ENCODE peak calls at places on chromosomes 4 and X, in eight cellular contexts. Z is endothelial cell of umbilical vein, F is prostate gland, E is thoracic aorta, P is dorsolateral prefrontal cortex, U is left lung, J is fibroblast of lung, N is neural progenitor cell. X is an unnamed sample.

GRCh38 chr4:138891610-138892009 is 124.0 kb upstream of the NOCT start:
- DNase-seq in Z (peak; percentile 36), F (no peak), U (no peak), P (no peak), E (no peak), J (no peak), N (no peak), X (no peak)

GRCh38 chr4:100981447-100982204 is 365.7 kb downstream of the PPP3CA start:
- DNase-seq in E (no peak), J (peak; percentile 58), F (no peak), Z (no peak), U (no peak), P (no peak), N (no peak), X (peak; percentile 22)

GRCh38 chrX:37746268-37746931 is 33.5 kb upstream of the CYBB start:
- DNase-seq in U (no peak), E (no peak), P (no peak), J (no peak), Z (no peak), N (no peak), F (no peak), X (no peak)

GRCh38 chrX:155216940-155217450 is 735 bp downstream of the VBP1 start:
- DNase-seq in P (no peak), Z (peak; percentile 66), E (no peak), J (no peak), U (no peak), F (no peak), N (peak; percentile 19), X (no peak)

GRCh38 chr4:43411226-43411625 is 518.7 kb downstream of the GRXCR1 start:
- DNase-seq in E (no peak), Z (no peak), J (peak; percentile 87), U (no peak), P (no peak), F (no peak), N (no peak), X (no peak)

GRCh38 chr4:139511320-139511719 is 44.7 kb downstream of the SETD7 start:
- DNase-seq in J (no peak), F (no peak), N (no peak), Z (no peak), P (peak; percentile 54), E (no peak), U (no peak), X (no peak)

GRCh38 chrX:39955621-39956020 is 142.1 kb downstream of the BCOR start:
- DNase-seq in Z (no peak), N (peak; percentile 23), E (no peak), P (no peak), J (no peak), U (no peak), F (no peak), X (no peak)

GRCh38 chrX:46576458-46576857 is 2.9 kb downstream of the CHST7 start:
- DNase-seq in Z (peak; percentile 29), F (no peak), E (no peak), P (no peak), J (peak; percentile 29), U (no peak), N (no peak), X (no peak)

GRCh38 chrX:12894074-12894691 is 12.2 kb upstream of the TLR8 start:
- DNase-seq in N (peak; percentile 26), P (peak; percentile 31), Z (peak; percentile 38), E (no peak), J (peak; percentile 38), F (peak; percentile 12), U (no peak), X (no peak)

GRCh38 chrX:9285342-9285771 is 179.5 kb upstream of the TBL1X start:
- DNase-seq in P (no peak), N (no peak), Z (peak; percentile 62), F (no peak), U (no peak), J (no peak), E (no peak), X (no peak)

GRCh38 chrX:9656277-9656676 is 109.4 kb downstream of the GPR143 start:
- DNase-seq in E (no peak), P (no peak), U (no peak), Z (no peak), J (peak; percentile 16), N (no peak), F (no peak), X (no peak)

GRCh38 chrX:25600776-25601175 is 537.4 kb upstream of the MAGEB18 start:
- DNase-seq in Z (no peak), J (peak; percentile 39), E (no peak), N (no peak), P (no peak), F (no peak), U (no peak), X (no peak)

GRCh38 chr4:112144546-112145325 is 518 bp upstream of the FAM241A start:
- DNase-seq in U (no peak), E (no peak), P (no peak), N (no peak), F (peak; percentile 4), J (no peak), Z (no peak), X (no peak)

GRCh38 chr4:112147697-112148096 is 2.4 kb downstream of the FAM241A start:
- DNase-seq in P (no peak), N (no peak), E (no peak), F (no peak), U (no peak), J (no peak), Z (peak; percentile 67), X (no peak)

GRCh38 chr4:112145326-112145819 is at the start of gene FAM241A:
- DNase-seq in N (peak; percentile 93), Z (peak; percentile 81), U (peak; percentile 85), F (peak; percentile 84), E (peak; percentile 51), P (peak; percentile 81), J (peak; percentile 81), X (peak; percentile 92)

GRCh38 chr4:112142152-112142551 is 3.1 kb upstream of the FAM241A start:
- DNase-seq in E (no peak), P (no peak), Z (peak; percentile 55), F (no peak), U (no peak), N (no peak), J (no peak), X (no peak)

DNA sequence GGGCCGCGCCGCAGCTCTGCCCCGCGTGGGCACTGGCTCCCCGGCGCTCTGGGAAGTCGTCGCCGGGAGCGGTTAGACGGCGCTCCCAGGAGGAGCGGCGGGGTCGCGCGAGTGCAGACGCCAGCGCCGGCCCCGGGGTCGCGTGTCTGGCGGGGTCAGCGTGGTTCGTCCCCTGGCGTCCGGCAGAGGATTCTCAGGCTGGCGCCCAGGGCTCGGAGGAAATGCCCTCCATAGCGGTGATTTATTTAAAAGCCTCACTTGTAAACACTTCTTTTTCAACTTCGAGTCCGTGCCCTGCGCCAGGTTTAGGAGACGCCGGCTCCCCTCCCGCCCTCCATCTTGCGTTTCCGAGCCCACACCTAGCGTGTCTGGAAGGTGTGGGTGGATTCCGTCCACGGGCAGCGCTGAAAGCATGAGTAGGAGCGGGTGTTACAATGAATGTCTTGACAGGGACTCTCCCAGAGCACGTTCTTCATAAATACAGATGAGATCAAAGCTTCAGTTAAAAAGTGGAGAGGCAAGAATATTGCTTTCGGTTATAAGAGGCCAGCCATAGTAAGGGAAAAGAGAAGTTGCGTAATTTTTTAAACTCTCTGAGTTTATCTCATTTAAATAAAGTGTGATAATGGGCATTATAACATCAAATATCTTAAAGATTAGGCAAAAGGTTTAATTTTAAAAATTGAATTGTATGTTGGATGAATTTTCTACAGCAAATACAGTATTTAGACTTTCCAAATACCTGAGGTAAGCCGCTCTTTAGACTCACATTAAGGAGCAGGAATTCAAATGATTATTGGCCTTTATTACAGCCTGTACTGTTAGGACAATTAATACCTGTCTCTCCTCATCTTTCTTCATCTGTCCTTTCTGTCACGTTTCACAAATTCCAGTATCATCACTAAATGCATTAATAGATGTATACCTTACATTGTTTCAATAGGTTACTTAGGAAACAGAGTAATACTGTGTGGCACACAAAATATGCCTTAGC is 863 bp downstream of the FAM241A start:
- DNase-seq in Z (peak; percentile 70), P (peak; percentile 32), E (no peak), J (peak; percentile 47), F (peak; percentile 42), U (peak; percentile 53), N (peak; percentile 77), X (peak; percentile 59)
- H3K27ac ChIP-seq in Z (peak overlapping the region; percentile 77), P (peak overlapping the region; percentile 69), E (peak overlapping the region; percentile 83), J (peak overlapping the region; percentile 63), F (peak overlapping the region; percentile 91), U (peak overlapping the region; percentile 85), N (no peak overlapping the region), X (peak overlapping the region; percentile 84)

GRCh38 chr4:153651961-153652784 is 31.9 kb upstream of the TLR2 start:
- DNase-seq in J (no peak), U (no peak), N (no peak), Z (no peak), P (no peak), F (no peak), E (no peak), X (no peak)
- H3K27ac ChIP-seq in J (no peak overlapping the region), U (peak overlapping the region; percentile 75), N (no peak overlapping the region), Z (no peak overlapping the region), P (peak overlapping the region; percentile 64), F (no peak overlapping the region), E (peak overlapping the region; percentile 48), X (no peak overlapping the region)

DNA sequence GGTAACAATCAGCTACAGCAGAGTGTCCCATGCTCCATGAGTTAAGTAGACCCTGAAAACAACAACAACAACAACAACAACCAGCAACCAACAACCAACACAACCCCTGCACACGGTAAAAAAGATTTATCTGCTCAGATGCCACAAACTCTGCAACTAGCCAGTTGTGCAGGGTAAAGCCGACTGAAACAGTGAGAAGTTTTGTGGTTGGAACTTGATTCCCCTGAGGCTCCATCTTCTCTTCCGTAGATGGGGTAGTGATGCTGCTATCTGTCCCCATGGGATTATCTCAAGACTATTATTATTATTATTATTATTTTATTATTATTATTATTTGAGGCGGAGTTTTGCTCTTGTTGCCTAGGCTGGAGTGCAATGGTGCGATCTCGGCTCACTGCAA is 50.6 kb upstream of the RAPGEF2 start:
- DNase-seq in J (no peak), P (no peak), E (no peak), N (no peak), Z (no peak), F (no peak), U (no peak), X (no peak)
- H3K27ac ChIP-seq in J (no peak overlapping the region), P (no peak overlapping the region), E (no peak overlapping the region), N (no peak overlapping the region), Z (no peak overlapping the region), F (no peak overlapping the region), U (no peak overlapping the region), X (no peak overlapping the region)

GRCh38 chr4:147831452-147832192 is 99.7 kb downstream of the ARHGAP10 start:
- DNase-seq in J (peak; percentile 78), E (peak; percentile 31), P (no peak), F (no peak), N (no peak), U (no peak), Z (peak; percentile 88), X (no peak)
- H3K27ac ChIP-seq in J (peak overlapping the region; percentile 81), E (peak overlapping the region; percentile 91), P (no peak overlapping the region), F (peak overlapping the region; percentile 77), N (no peak overlapping the region), U (peak overlapping the region; percentile 70), Z (peak overlapping the region; percentile 99), X (no peak overlapping the region)